ENCODE peak calls at places on chromosomes 4 and X, in six cellular contexts. A is cardiac muscle cell, D is choroid plexus epithelial cell, U is endothelial cell, X is ovary, F is GM12865. T is an unnamed sample.

GRCh38 chr4:127997534-127998388 is 32.6 kb downstream of the ABHD18 start:
- DNase-seq in X (no peak), F (peak; percentile 80), D (peak; percentile 36), A (peak; percentile 58), U (no peak), T (peak; percentile 61)

GRCh38 chr4:128249787-128250668 is 37.6 kb downstream of the PGRMC2 start:
- DNase-seq in X (no peak), F (no peak), D (no peak), A (no peak), U (no peak), T (no peak)

GRCh38 chr4:3062466-3062865 is 11.9 kb downstream of the HTT-AS start:
- DNase-seq in A (peak; percentile 94), F (peak; percentile 62), U (no peak), X (no peak), D (peak; percentile 90), T (no peak)

GRCh38 chrX:47321386-47321785 is 49.0 kb upstream of the ZNF157 start:
- DNase-seq in A (peak; percentile 81), X (peak; percentile 74), U (peak; percentile 61), F (no peak), D (peak; percentile 77), T (no peak)

GRCh38 chr4:3122081-3122563 is 47.6 kb downstream of the HTT start:
- DNase-seq in D (peak; percentile 84), X (no peak), F (no peak), A (peak; percentile 88), U (peak; percentile 20), T (no peak)

GRCh38 chr4:134160211-134160610 is 41.4 kb downstream of the PABPC4L start:
- DNase-seq in U (no peak), X (no peak), D (no peak), A (no peak), F (no peak), T (no peak)

GRCh38 chr4:129179276-129179675 is 83.3 kb downstream of the C4orf33 start:
- DNase-seq in D (no peak), X (no peak), U (no peak), F (no peak), A (no peak), T (no peak)

GRCh38 chrX:141652315-141652714 is 46.2 kb downstream of the SPANXD start:
- DNase-seq in U (no peak), F (no peak), A (no peak), D (no peak), X (no peak), T (no peak)

GRCh38 chr4:117800636-117801035 is 233.7 kb upstream of the NDST3 start:
- DNase-seq in F (no peak), D (no peak), X (no peak), A (no peak), U (no peak), T (no peak)

GRCh38 chr4:4763815-4764202 is 95.7 kb upstream of the MSX1 start:
- DNase-seq in F (peak; percentile 17), U (no peak), D (peak; percentile 50), A (peak; percentile 31), X (no peak), T (no peak)

GRCh38 chrX:78375894-78376293 is 48.5 kb upstream of the CYSLTR1 start:
- DNase-seq in X (no peak), U (no peak), D (no peak), A (no peak), F (no peak), T (no peak)

GRCh38 chr4:177117256-177117655 is 192.4 kb upstream of the NEIL3 start:
- DNase-seq in F (no peak), X (no peak), D (no peak), U (no peak), A (no peak), T (no peak)

GRCh38 chr4:150540959-150541360 is 41.0 kb upstream of the MAB21L2 start:
- DNase-seq in F (no peak), D (no peak), A (no peak), U (no peak), X (no peak), T (no peak)

GRCh38 chrX:103475381-103475780 is 43.9 kb downstream of the RAB40A start:
- DNase-seq in X (no peak), U (no peak), F (no peak), A (no peak), D (peak; percentile 14), T (no peak)

GRCh38 chrX:44785652-44786051 is 58.2 kb upstream of the DUSP21 start:
- DNase-seq in U (no peak), F (no peak), A (peak; percentile 28), X (no peak), D (no peak), T (no peak)

GRCh38 chr4:121900132-121900983 is 30.1 kb upstream of the BBS7 start:
- DNase-seq in A (peak; percentile 70), X (no peak), F (peak; percentile 61), U (peak; percentile 59), D (peak; percentile 77), T (peak; percentile 51)

GRCh38 chrX:24148118-24148517 is 1.4 kb upstream of the ZFX start:
- DNase-seq in U (no peak), D (peak; percentile 20), A (no peak), X (no peak), F (peak; percentile 28), T (no peak)

GRCh38 chrX:24149346-24150050 is at the start of gene ZFX:
- DNase-seq in F (peak; percentile 81), X (peak; percentile 71), U (peak; percentile 40), A (peak; percentile 78), D (peak; percentile 64), T (peak; percentile 63)

GRCh38 chrX:24148535-24149345 is 789 bp upstream of the ZFX start:
- DNase-seq in U (no peak), F (no peak), X (peak; percentile 58), D (peak; percentile 64), A (peak; percentile 57), T (no peak)

GRCh38 chrX:24151513-24151912 is 2.0 kb downstream of the ZFX start:
- DNase-seq in U (no peak), F (no peak), X (no peak), D (no peak), A (no peak), T (no peak)

DNA sequence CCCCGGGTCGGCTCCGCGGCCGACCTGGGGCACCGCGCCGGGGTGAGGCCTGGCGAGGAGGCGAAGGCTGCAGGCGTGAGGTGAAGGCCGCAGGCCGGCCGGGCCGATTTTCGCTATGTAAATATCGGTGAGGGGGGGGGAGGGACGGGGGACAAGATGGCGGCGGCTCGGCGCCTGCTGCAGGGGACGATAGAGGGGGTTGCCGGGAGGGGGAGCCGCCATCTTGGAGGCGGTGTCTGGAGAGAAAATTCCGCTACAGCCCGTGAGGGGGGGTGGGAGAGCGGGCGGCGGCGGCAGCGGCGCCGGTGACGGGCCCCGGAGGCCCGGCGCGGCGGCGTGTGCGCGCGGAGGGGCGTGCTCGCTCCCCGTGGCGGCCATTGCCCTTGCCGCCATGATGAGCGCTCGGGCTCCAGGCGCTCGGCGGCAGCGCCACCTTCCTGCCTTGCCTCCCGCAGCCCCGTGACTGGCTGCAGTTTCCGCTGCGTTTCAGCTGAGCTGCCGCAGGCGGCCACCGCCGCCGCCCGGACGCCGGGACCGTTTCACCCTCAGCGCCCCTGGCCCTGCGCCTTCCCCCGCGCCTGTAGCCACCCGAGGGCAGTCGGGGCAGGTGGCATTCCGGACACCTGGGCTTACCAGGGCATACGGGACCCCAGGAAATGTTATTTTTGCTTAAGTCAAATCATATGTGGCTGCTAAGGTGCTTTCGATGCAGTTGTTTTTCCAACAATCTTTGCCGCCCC is 692 bp downstream of the ZFX start:
- DNase-seq in A (peak; percentile 92), D (peak; percentile 88), U (peak; percentile 63), X (peak; percentile 94), F (peak; percentile 94), T (peak; percentile 91)
- TF ChIP-seq CTCF in A (peak; percentile 24), D (peak; percentile 36), U (peak; percentile 23), X (peak; percentile 79), F (no peak), T (peak; percentile 1)

GRCh38 chrX:479273-479981 is 92.7 kb upstream of the PPP2R3B start:
- DNase-seq in F (no peak), X (no peak), U (no peak), A (no peak), D (no peak), T (no peak)

GRCh38 chrX:480861-481417 is 94.2 kb upstream of the PPP2R3B start:
- DNase-seq in F (no peak), X (no peak), U (no peak), D (no peak), A (no peak), T (no peak)

GRCh38 chrX:482702-483203 is 96.0 kb upstream of the PPP2R3B start:
- DNase-seq in A (no peak), X (no peak), F (no peak), D (no peak), U (no peak), T (no peak)

GRCh38 chrX:485368-485767 is 98.7 kb upstream of the PPP2R3B start:
- DNase-seq in A (no peak), X (no peak), D (no peak), U (no peak), F (no peak), T (no peak)

DNA sequence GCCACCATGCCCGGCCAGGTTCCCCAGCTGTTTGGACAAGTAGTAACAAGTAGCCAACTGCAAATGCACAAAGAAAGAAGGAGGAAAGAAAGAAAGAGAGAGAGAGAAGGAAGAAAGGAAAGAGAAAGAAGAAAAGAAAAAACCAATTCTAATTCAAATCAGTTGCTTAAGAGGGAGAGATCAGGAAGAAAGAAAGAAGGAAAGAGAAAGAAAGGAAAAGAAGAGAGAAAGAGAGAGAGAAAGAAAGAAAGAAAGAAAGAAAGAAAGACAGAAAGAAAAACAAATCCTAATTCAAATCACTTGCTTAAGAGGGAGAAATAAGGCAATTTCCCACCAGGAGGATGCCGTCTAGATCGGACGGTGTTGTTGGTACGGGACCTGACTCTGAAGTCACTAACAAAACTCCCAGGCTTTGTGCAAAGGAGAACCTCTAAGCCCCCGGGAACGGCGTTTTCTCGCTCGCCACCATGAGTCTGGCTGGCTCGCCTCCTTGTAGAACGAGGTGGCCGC is 95.5 kb upstream of the PPP2R3B start:
- DNase-seq in F (no peak), D (no peak), X (no peak), U (no peak), A (no peak), T (no peak)
- TF ChIP-seq CTCF in F (no peak), D (no peak), X (no peak), U (no peak), A (no peak), T (no peak)

DNA sequence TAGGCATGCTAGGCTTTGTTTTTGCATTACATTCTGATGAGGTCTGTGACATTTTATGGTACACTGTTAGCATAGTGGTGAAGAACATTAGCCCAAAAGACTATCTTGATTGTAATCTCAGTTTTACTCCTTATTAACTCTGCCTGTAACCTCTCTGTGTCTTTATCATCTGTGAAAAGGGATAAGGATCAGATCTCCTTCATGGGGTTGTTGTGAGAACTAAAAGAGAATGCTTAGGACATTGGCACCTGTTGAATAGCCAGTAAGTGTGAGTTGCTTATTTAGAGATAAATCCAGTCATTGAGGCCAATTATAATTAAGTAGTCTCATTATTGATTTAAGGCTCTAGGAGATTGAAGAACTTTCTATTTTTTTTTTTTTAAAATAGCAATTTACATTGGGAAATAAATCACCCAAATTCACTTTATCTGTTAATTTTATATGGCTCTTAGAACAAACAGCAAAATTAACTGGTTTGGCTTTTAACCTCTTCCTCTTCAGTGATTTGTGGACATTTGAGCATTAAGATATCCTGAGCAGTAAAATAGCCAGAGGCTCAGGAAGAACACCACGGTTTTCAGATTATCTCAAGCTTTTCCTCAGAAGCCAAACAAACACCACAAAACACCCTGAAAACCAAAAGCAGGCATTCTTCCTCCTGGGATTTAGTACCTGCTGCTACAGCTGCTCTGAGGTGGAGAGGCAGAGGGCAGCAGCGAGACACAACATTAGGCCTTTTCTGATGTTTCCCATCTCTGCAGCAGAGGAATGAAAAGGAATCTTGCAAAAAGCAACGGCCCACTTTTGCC is 192.9 kb downstream of the ARHGAP10 start:
- DNase-seq in A (peak; percentile 55), D (peak; percentile 77), F (no peak), X (peak; percentile 18), U (peak; percentile 44), T (no peak)
- TF ChIP-seq CTCF in A (peak; percentile 62), D (peak; percentile 86), F (peak; percentile 15), X (no peak), U (no peak), T (peak; percentile 32)

GRCh38 chrX:154359362-154360154 is 14.9 kb downstream of the FLNA start:
- DNase-seq in D (no peak), U (no peak), X (no peak), A (no peak), F (no peak), T (no peak)
- TF ChIP-seq CTCF in D (no peak), U (no peak), X (no peak), A (no peak), F (no peak), T (no peak)